ENCODE peak calls at places on chromosome X, in five cellular contexts. J is sciatic nerve, S is HCT116, Y is A549, L is AG09309. P is an unnamed sample.

GRCh38 chrX:153460826-153461225 is 9.6 kb downstream of the HAUS7 start:
- DNase-seq in L (no peak), J (peak; percentile 77), S (no peak), Y (peak; percentile 62), P (peak; percentile 15)

GRCh38 chrX:68808686-68809357 is 20.0 kb upstream of the EFNB1 start:
- DNase-seq in S (peak; percentile 8), J (no peak), L (no peak), Y (peak; percentile 18), P (no peak)

GRCh38 chrX:77431227-77431626 is 16.0 kb upstream of the FGF16 start:
- DNase-seq in J (no peak), Y (no peak), S (no peak), L (peak; percentile 34), P (no peak)

GRCh38 chrX:108439434-108439883 is at the start of gene COL4A5:
- DNase-seq in J (peak; percentile 56), S (peak; percentile 80), L (no peak), Y (peak; percentile 95), P (peak; percentile 84)

GRCh38 chrX:30851459-30851858 is 37.6 kb downstream of the TAB3 start:
- DNase-seq in Y (no peak), J (no peak), S (no peak), L (no peak), P (no peak)

GRCh38 chrX:70033348-70033747 is 16.4 kb downstream of the AWAT2 start:
- DNase-seq in Y (peak; percentile 40), S (peak; percentile 12), L (no peak), J (no peak), P (peak; percentile 3)

GRCh38 chrX:150767475-150768131 is 74.4 kb downstream of the MTMR1 start:
- DNase-seq in Y (no peak), L (peak; percentile 85), J (no peak), S (no peak), P (no peak)

GRCh38 chrX:153766098-153766817 is 2.2 kb downstream of the PLXNB3 start:
- DNase-seq in J (peak; percentile 61), Y (peak; percentile 30), L (no peak), S (no peak), P (peak; percentile 48)

GRCh38 chrX:40171513-40172168 is 73.9 kb upstream of the BCOR start:
- DNase-seq in Y (no peak), J (no peak), L (no peak), S (no peak), P (no peak)

GRCh38 chrX:20515841-20516461 is 249.2 kb upstream of the RPS6KA3 start:
- DNase-seq in J (no peak), Y (peak; percentile 85), S (peak; percentile 73), L (peak; percentile 69), P (peak; percentile 23)

GRCh38 chrX:12002876-12003275 is 135.4 kb upstream of the FRMPD4 start:
- DNase-seq in S (no peak), Y (no peak), L (no peak), J (no peak), P (no peak)

GRCh38 chrX:132022115-132022862 is 813 bp upstream of the STK26 start:
- DNase-seq in Y (peak; percentile 10), L (no peak), J (no peak), S (no peak), P (peak; percentile 2)

GRCh38 chrX:13646154-13646549 is 6.8 kb upstream of the TCEANC start:
- DNase-seq in J (peak; percentile 78), S (peak; percentile 24), Y (peak; percentile 69), L (no peak), P (peak; percentile 30)

GRCh38 chrX:48715066-48715465 is 18.5 kb downstream of the SUV39H1 start:
- DNase-seq in J (no peak), Y (no peak), S (no peak), L (no peak), P (no peak)

GRCh38 chrX:147699061-147699460 is 212.7 kb upstream of the FMR1 start:
- DNase-seq in L (no peak), J (no peak), Y (no peak), S (no peak), P (no peak)

GRCh38 chrX:150903110-150903508 is 4.6 kb upstream of the CD99L2 start:
- DNase-seq in S (no peak), Y (no peak), J (no peak), L (no peak), P (no peak)

GRCh38 chrX:50211510-50211909 is 6.9 kb downstream of the CCNB3 start:
- DNase-seq in S (no peak), Y (peak; percentile 57), L (no peak), J (no peak), P (no peak)

GRCh38 chrX:3145716-3146115 is 104.4 kb downstream of the ARSF start:
- DNase-seq in L (no peak), S (no peak), Y (no peak), J (no peak), P (no peak)

GRCh38 chrX:13101439-13102139 is 57.2 kb upstream of the FAM9C start:
- DNase-seq in J (peak; percentile 71), Y (peak; percentile 96), L (no peak), S (peak; percentile 73), P (no peak)

GRCh38 chrX:71111141-71111843 is at the start of gene IL2RG:
- DNase-seq in L (no peak), J (no peak), Y (no peak), S (no peak), P (no peak)

GRCh38 chrX:71198066-71198465 is 25.0 kb upstream of the GJB1 start:
- DNase-seq in L (no peak), Y (no peak), S (no peak), J (no peak), P (no peak)

GRCh38 chrX:50747471-50747900 is 66.5 kb downstream of the SHROOM4 start:
- DNase-seq in S (no peak), Y (peak; percentile 11), L (peak; percentile 52), J (no peak), P (peak; percentile 3)

GRCh38 chrX:154541896-154542722 is 4.5 kb downstream of the G6PD start:
- DNase-seq in S (peak; percentile 34), J (peak; percentile 84), Y (peak; percentile 98), L (peak; percentile 76), P (peak; percentile 94)

GRCh38 chrX:46770817-46771163 is 11.9 kb upstream of the SLC9A7 start:
- DNase-seq in J (no peak), L (peak; percentile 71), Y (peak; percentile 58), S (no peak), P (no peak)

GRCh38 chrX:113892401-113892800 is 691.5 kb upstream of the HTR2C start:
- DNase-seq in S (no peak), J (no peak), L (no peak), Y (no peak), P (no peak)

GRCh38 chrX:29225670-29226069 is 638.4 kb downstream of the IL1RAPL1 start:
- DNase-seq in L (no peak), J (no peak), Y (no peak), S (no peak), P (no peak)

GRCh38 chrX:56975611-56976010 is 19.7 kb downstream of the SPIN3 start:
- DNase-seq in Y (no peak), L (no peak), S (no peak), J (no peak), P (no peak)

GRCh38 chrX:13110427-13111324 is 66.3 kb upstream of the FAM9C start:
- DNase-seq in Y (peak; percentile 99), L (peak; percentile 92), J (no peak), S (peak; percentile 33), P (no peak)

GRCh38 chrX:10726647-10727046 is 106.3 kb upstream of the MID1 start:
- DNase-seq in L (peak; percentile 66), Y (no peak), J (no peak), S (no peak), P (no peak)